ENCODE peak calls at places on chromosomes 1 and 21, in five cellular contexts. One of them, this sample, is unnamed.

GRCh38 chr1:118290571-118290970 is 105.5 kb upstream of the SPAG17 start:
- DNase-seq in IMR-90: no peak
- DNase-seq in mesenchymal stem cell: peak
- DNase-seq in mesendoderm: no peak
- DNase-seq in H9: no peak
- DNase-seq in this sample: no peak

GRCh38 chr1:204647114-204647804 is 38.3 kb downstream of the LRRN2 start:
- DNase-seq in mesenchymal stem cell: peak
- DNase-seq in H9: peak
- DNase-seq in mesendoderm: peak
- DNase-seq in IMR-90: peak
- DNase-seq in this sample: peak

GRCh38 chr1:10494754-10495474 is 20.2 kb downstream of the PEX14 start:
- DNase-seq in mesendoderm: peak
- DNase-seq in mesenchymal stem cell: peak
- DNase-seq in IMR-90: peak
- DNase-seq in H9: peak
- DNase-seq in this sample: peak

GRCh38 chr1:89630046-89630445 is 2.9 kb upstream of the LRRC8C start:
- DNase-seq in mesendoderm: no peak
- DNase-seq in mesenchymal stem cell: no peak
- DNase-seq in H9: no peak
- DNase-seq in IMR-90: no peak
- DNase-seq in this sample: no peak

GRCh38 chr1:207129053-207129452 is 25.0 kb downstream of the C4BPA start:
- DNase-seq in mesenchymal stem cell: no peak
- DNase-seq in H9: no peak
- DNase-seq in IMR-90: no peak
- DNase-seq in mesendoderm: no peak
- DNase-seq in this sample: no peak

GRCh38 chr1:28822779-28823178 is 10.8 kb downstream of the OPRD1 start:
- DNase-seq in H9: no peak
- DNase-seq in IMR-90: no peak
- DNase-seq in mesenchymal stem cell: no peak
- DNase-seq in mesendoderm: no peak
- DNase-seq in this sample: no peak

GRCh38 chr1:217249857-217250256 is 381.0 kb downstream of the GPATCH2 start:
- DNase-seq in IMR-90: no peak
- DNase-seq in H9: no peak
- DNase-seq in mesendoderm: no peak
- DNase-seq in mesenchymal stem cell: no peak
- DNase-seq in this sample: no peak

GRCh38 chr1:205300149-205300548 is 21.4 kb downstream of the NUAK2 start:
- DNase-seq in H9: no peak
- DNase-seq in IMR-90: no peak
- DNase-seq in mesenchymal stem cell: no peak
- DNase-seq in mesendoderm: no peak
- DNase-seq in this sample: no peak

GRCh38 chr1:246295968-246296367 is 211.1 kb downstream of the SMYD3 start:
- DNase-seq in H9: no peak
- DNase-seq in mesenchymal stem cell: no peak
- DNase-seq in mesendoderm: no peak
- DNase-seq in IMR-90: no peak
- DNase-seq in this sample: no peak

GRCh38 chr1:109341944-109342925 is 35.4 kb upstream of the MYBPHL start:
- DNase-seq in mesenchymal stem cell: no peak
- DNase-seq in IMR-90: no peak
- DNase-seq in H9: no peak
- DNase-seq in mesendoderm: no peak
- DNase-seq in this sample: no peak

GRCh38 chr1:27602510-27603319 is 1.2 kb downstream of the AHDC1 start:
- DNase-seq in H9: no peak
- DNase-seq in mesendoderm: no peak
- DNase-seq in IMR-90: peak
- DNase-seq in mesenchymal stem cell: no peak
- DNase-seq in this sample: no peak

GRCh38 chr1:94130851-94131595 is 10.1 kb upstream of the ABCA4 start:
- DNase-seq in mesenchymal stem cell: peak
- DNase-seq in H9: no peak
- DNase-seq in IMR-90: peak
- DNase-seq in mesendoderm: no peak
- DNase-seq in this sample: no peak

GRCh38 chr1:6635910-6636760 is 11.5 kb downstream of the THAP3 start:
- DNase-seq in IMR-90: peak
- DNase-seq in mesendoderm: no peak
- DNase-seq in H9: no peak
- DNase-seq in mesenchymal stem cell: peak
- DNase-seq in this sample: no peak

GRCh38 chr21:45724994-45725843 is 81.7 kb downstream of the PCBP3 start:
- DNase-seq in H9: no peak
- DNase-seq in mesendoderm: no peak
- DNase-seq in mesenchymal stem cell: no peak
- DNase-seq in IMR-90: no peak
- DNase-seq in this sample: no peak

GRCh38 chr1:155134858-155135415 is 715 bp upstream of the SLC50A1 start:
- DNase-seq in IMR-90: peak
- DNase-seq in H9: peak
- DNase-seq in mesenchymal stem cell: peak
- DNase-seq in mesendoderm: peak
- DNase-seq in this sample: peak

GRCh38 chr21:42754270-42754933 is 101.0 kb downstream of the PDE9A start:
- DNase-seq in mesendoderm: peak
- DNase-seq in mesenchymal stem cell: no peak
- DNase-seq in IMR-90: no peak
- DNase-seq in H9: no peak
- DNase-seq in this sample: no peak

GRCh38 chr1:91846007-91846620 is 39.8 kb downstream of the TGFBR3 start:
- DNase-seq in IMR-90: peak
- DNase-seq in mesendoderm: peak
- DNase-seq in H9: no peak
- DNase-seq in mesenchymal stem cell: peak
- DNase-seq in this sample: no peak

GRCh38 chr1:151832318-151832984 is 849 bp upstream of the RORC start:
- DNase-seq in IMR-90: peak
- DNase-seq in mesenchymal stem cell: no peak
- DNase-seq in mesendoderm: no peak
- DNase-seq in H9: no peak
- DNase-seq in this sample: no peak

GRCh38 chr1:116820362-116820761 is 66.1 kb downstream of the CD2 start:
- DNase-seq in H9: no peak
- DNase-seq in mesendoderm: no peak
- DNase-seq in IMR-90: peak
- DNase-seq in mesenchymal stem cell: peak
- DNase-seq in this sample: no peak

GRCh38 chr1:29096255-29096896 is 27.3 kb downstream of the TMEM200B start:
- DNase-seq in H9: no peak
- DNase-seq in mesendoderm: no peak
- DNase-seq in IMR-90: no peak
- DNase-seq in mesenchymal stem cell: no peak
- DNase-seq in this sample: no peak

GRCh38 chr1:17562375-17562774 is 22.9 kb downstream of the ARHGEF10L start:
- DNase-seq in H9: no peak
- DNase-seq in mesendoderm: no peak
- DNase-seq in mesenchymal stem cell: no peak
- DNase-seq in IMR-90: no peak
- DNase-seq in this sample: no peak

GRCh38 chr1:34872133-34872503 is 12.6 kb upstream of the SMIM12 start:
- DNase-seq in mesenchymal stem cell: no peak
- DNase-seq in mesendoderm: no peak
- DNase-seq in IMR-90: no peak
- DNase-seq in H9: no peak
- DNase-seq in this sample: no peak

GRCh38 chr1:237832803-237833202 is 57.9 kb downstream of the ZP4 start:
- DNase-seq in IMR-90: no peak
- DNase-seq in mesendoderm: peak
- DNase-seq in H9: no peak
- DNase-seq in mesenchymal stem cell: no peak
- DNase-seq in this sample: no peak

GRCh38 chr1:248597589-248597988 is at the start of gene OR2T10:
- DNase-seq in mesendoderm: no peak
- DNase-seq in IMR-90: no peak
- DNase-seq in mesenchymal stem cell: no peak
- DNase-seq in H9: no peak
- DNase-seq in this sample: no peak

GRCh38 chr1:248599396-248599795 is 1.9 kb upstream of the OR2T10 start:
- DNase-seq in H9: no peak
- DNase-seq in mesendoderm: no peak
- DNase-seq in IMR-90: no peak
- DNase-seq in mesenchymal stem cell: no peak
- DNase-seq in this sample: no peak

GRCh38 chr1:248592655-248593054 is 4.8 kb downstream of the OR2T10 start:
- DNase-seq in mesenchymal stem cell: no peak
- DNase-seq in IMR-90: no peak
- DNase-seq in H9: no peak
- DNase-seq in mesendoderm: no peak
- DNase-seq in this sample: no peak

GRCh38 chr1:248593226-248593625 is 4.3 kb downstream of the OR2T10 start:
- DNase-seq in mesenchymal stem cell: no peak
- DNase-seq in H9: no peak
- DNase-seq in IMR-90: no peak
- DNase-seq in mesendoderm: no peak
- DNase-seq in this sample: no peak

DNA sequence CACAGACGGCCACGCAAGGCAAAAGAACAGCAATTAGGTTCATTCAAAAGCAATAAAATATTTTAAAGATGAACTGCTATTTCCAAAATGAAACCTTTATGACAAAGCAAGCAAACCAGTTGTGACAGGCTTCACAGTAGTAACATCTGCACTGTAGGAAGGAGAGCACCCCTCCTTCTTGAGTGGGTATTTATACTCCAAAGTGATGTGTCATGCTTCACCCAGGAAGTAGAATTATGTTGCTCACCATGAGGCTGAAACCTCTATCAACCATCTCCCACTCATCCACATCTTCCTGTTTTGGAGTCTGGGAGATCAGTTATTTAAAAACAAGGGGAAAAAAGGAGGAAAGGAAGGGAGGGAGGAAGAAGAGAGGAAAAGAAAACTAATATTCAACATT is 885 bp downstream of the OR2T10 start:
- DNase-seq in mesenchymal stem cell: no peak
- DNase-seq in H9: no peak
- DNase-seq in IMR-90: no peak
- DNase-seq in mesendoderm: no peak
- DNase-seq in this sample: no peak
- H3K4me2 ChIP-seq in mesenchymal stem cell: no peak
- H3K4me2 ChIP-seq in H9: no peak
- H3K4me2 ChIP-seq in IMR-90: no peak
- H3K4me2 ChIP-seq in mesendoderm: no peak
- H3K4me2 ChIP-seq in this sample: no peak

DNA sequence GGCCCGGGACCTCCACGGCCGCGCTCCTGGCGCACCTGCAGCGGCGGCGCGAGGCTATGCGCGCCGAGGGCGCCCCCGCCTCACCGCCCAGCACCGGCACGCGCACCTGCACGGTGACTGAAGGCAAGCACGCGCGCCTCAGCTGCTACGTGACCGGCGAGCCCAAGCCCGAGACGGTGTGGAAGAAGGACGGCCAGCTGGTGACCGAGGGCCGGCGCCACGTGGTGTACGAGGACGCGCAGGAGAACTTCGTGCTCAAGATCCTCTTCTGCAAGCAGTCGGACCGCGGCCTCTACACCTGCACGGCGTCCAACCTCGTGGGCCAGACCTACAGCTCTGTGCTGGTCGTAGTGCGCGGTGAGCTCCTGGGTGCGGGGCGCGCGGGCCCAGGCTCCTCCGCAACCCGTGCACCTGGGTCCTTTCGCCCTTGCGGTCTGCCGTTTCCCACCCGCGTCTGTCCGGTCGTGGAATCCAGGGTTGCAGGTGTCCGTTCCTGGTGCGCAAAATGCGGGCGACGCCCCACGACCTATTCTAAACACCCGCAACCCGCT is 4.6 kb downstream of the OBSCN start:
- DNase-seq in mesenchymal stem cell: peak
- DNase-seq in IMR-90: no peak
- DNase-seq in mesendoderm: peak
- DNase-seq in H9: peak
- DNase-seq in this sample: no peak
- H2BK15ac ChIP-seq in mesenchymal stem cell: no peak
- H2BK15ac ChIP-seq in IMR-90: no peak
- H2BK15ac ChIP-seq in mesendoderm: no peak
- H2BK15ac ChIP-seq in H9: no peak
- H2BK15ac ChIP-seq in this sample: peak

DNA sequence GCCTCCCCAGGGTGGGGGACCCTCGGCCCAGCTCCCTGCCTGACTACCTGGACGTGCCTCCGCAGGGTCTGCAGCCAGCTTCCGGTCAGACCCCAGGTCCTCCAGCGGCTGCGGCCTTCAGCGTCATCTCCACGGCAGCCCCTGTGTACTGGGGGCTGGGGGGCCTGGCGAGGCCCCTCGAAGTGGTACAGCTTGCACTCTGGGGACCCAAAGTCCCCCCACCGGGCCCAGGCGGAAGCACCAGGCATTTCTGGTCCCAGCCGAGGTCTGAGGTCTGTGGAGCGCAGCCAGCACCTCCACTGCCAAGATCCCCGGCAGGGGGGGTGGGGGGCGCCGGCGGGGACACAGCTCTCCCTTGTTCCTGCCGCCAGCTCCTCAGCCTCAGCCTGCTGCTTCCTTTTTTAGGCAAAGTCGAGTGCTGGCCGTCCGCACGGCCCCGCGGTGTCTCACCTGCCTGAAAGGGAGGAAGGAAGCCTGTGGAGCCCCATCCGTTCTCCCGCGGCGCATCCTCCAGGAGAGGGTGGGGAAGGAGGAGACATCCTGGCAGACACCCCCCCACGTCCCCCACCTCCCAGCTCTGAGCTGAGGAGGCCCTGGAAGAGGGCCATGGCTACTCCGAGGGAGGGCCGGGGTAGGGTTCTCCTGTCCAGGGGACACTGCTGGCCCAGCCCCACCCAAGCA is 1.2 kb upstream of the VWA1 start:
- DNase-seq in mesendoderm: peak
- DNase-seq in H9: peak
- DNase-seq in mesenchymal stem cell: no peak
- DNase-seq in IMR-90: no peak
- DNase-seq in this sample: no peak
- H3K4me2 ChIP-seq in mesendoderm: peak
- H3K4me2 ChIP-seq in H9: peak
- H3K4me2 ChIP-seq in mesenchymal stem cell: no peak
- H3K4me2 ChIP-seq in IMR-90: no peak
- H3K4me2 ChIP-seq in this sample: peak

DNA sequence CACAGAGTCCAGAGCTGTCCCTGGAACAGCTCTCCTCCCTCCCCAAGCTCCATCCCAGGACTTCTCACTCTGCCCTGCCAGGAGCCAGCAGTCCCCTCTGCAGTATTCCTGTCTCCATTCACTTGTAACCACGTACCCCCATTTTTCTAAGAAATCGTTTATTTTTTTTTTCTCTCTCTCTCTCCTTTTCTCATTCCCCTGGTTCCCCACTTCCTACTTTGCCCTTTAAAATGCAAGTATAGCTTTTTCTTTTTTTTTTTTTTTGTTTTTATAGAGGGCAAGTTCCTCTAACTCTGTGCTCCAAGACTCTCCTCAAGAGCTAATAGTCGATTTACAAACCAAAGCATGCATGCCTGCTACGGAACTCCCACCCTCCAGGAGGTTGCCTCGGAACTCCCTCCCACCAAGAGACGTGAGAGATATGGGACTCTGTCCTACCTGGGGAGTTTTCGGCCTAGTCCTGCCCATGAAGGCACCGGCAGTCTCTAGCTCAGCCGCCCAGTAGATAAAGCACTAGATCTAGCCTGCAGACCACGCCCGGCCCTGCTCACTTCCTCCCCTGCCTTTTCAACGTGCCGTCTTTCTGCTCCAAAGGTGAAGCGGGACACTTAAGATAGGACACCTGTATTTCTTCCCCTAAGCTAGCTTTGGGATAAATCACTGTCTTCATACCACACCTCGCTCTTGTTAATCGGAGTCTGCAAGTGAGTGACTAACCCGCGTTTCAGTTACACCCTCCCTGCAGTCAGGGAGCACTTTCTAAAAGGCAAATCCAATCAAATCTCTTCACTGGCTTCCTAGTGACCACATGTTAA is 27.7 kb downstream of the TNFRSF9 start:
- DNase-seq in mesenchymal stem cell: no peak
- DNase-seq in IMR-90: no peak
- DNase-seq in H9: peak
- DNase-seq in mesendoderm: peak
- DNase-seq in this sample: no peak
- H2BK15ac ChIP-seq in mesenchymal stem cell: no peak
- H2BK15ac ChIP-seq in IMR-90: no peak
- H2BK15ac ChIP-seq in H9: no peak
- H2BK15ac ChIP-seq in mesendoderm: no peak
- H2BK15ac ChIP-seq in this sample: no peak